ENCODE peak calls at places on chromosomes 5 and 9, in eight cellular contexts. One of them, this sample, is unnamed.
A peak's percentile ranks its signal among the peaks of the same experiment; 100 is the strongest.

GRCh38 chr5:13580058-13580457 is 364.4 kb downstream of the DNAH5 start:
- DNase-seq in stomach: no peak
- DNase-seq in K562: no peak
- DNase-seq in spleen: no peak
- DNase-seq in GM23338: no peak
- DNase-seq in sigmoid colon: no peak
- DNase-seq in prostate gland: no peak
- DNase-seq in HCT116: no peak
- DNase-seq in this sample: no peak

GRCh38 chr5:51378778-51379652 is 4.2 kb upstream of the ISL1 start:
- DNase-seq in stomach: no peak
- DNase-seq in K562: no peak
- DNase-seq in spleen: no peak
- DNase-seq in GM23338: peak; percentile 86
- DNase-seq in sigmoid colon: no peak
- DNase-seq in prostate gland: no peak
- DNase-seq in HCT116: no peak
- DNase-seq in this sample: peak; percentile 14

GRCh38 chr5:181203842-181204560 is 995 bp downstream of the TRIM7 start:
- DNase-seq in stomach: no peak
- DNase-seq in K562: peak; percentile 55
- DNase-seq in spleen: no peak
- DNase-seq in GM23338: peak; percentile 64
- DNase-seq in sigmoid colon: peak; percentile 66
- DNase-seq in prostate gland: no peak
- DNase-seq in HCT116: no peak
- DNase-seq in this sample: no peak

GRCh38 chr9:111743275-111743674 is 51.5 kb downstream of the SHOC1 start:
- DNase-seq in stomach: no peak
- DNase-seq in K562: no peak
- DNase-seq in spleen: no peak
- DNase-seq in GM23338: no peak
- DNase-seq in sigmoid colon: no peak
- DNase-seq in prostate gland: no peak
- DNase-seq in HCT116: peak; percentile 87
- DNase-seq in this sample: peak; percentile 21

GRCh38 chr5:133938932-133939331 is 29.5 kb downstream of the C5orf15 start:
- DNase-seq in stomach: no peak
- DNase-seq in K562: no peak
- DNase-seq in spleen: no peak
- DNase-seq in GM23338: no peak
- DNase-seq in sigmoid colon: no peak
- DNase-seq in prostate gland: no peak
- DNase-seq in HCT116: no peak
- DNase-seq in this sample: peak; percentile 27

GRCh38 chr9:85900504-85901201 is 40.3 kb upstream of the NAA35 start:
- DNase-seq in stomach: no peak
- DNase-seq in K562: peak; percentile 15
- DNase-seq in spleen: no peak
- DNase-seq in GM23338: peak; percentile 79
- DNase-seq in sigmoid colon: no peak
- DNase-seq in prostate gland: no peak
- DNase-seq in HCT116: peak; percentile 37
- DNase-seq in this sample: peak; percentile 54

GRCh38 chr9:104091708-104092107 is 2.4 kb upstream of the SMC2 start:
- DNase-seq in stomach: no peak
- DNase-seq in K562: no peak
- DNase-seq in spleen: no peak
- DNase-seq in GM23338: peak; percentile 2
- DNase-seq in sigmoid colon: peak; percentile 83
- DNase-seq in prostate gland: no peak
- DNase-seq in HCT116: no peak
- DNase-seq in this sample: peak; percentile 30

GRCh38 chr9:96136992-96137665 is 164.8 kb downstream of the HSD17B3 start:
- DNase-seq in stomach: peak; percentile 79
- DNase-seq in K562: no peak
- DNase-seq in spleen: no peak
- DNase-seq in GM23338: peak; percentile 42
- DNase-seq in sigmoid colon: peak; percentile 87
- DNase-seq in prostate gland: peak; percentile 82
- DNase-seq in HCT116: no peak
- DNase-seq in this sample: peak; percentile 56

GRCh38 chr5:138905541-138905940 is 30.4 kb upstream of the LRRTM2 start:
- DNase-seq in stomach: no peak
- DNase-seq in K562: no peak
- DNase-seq in spleen: no peak
- DNase-seq in GM23338: no peak
- DNase-seq in sigmoid colon: no peak
- DNase-seq in prostate gland: no peak
- DNase-seq in HCT116: no peak
- DNase-seq in this sample: no peak

GRCh38 chr9:75918909-75919308 is 28.4 kb downstream of the PCSK5 start:
- DNase-seq in stomach: no peak
- DNase-seq in K562: no peak
- DNase-seq in spleen: no peak
- DNase-seq in GM23338: no peak
- DNase-seq in sigmoid colon: no peak
- DNase-seq in prostate gland: no peak
- DNase-seq in HCT116: no peak
- DNase-seq in this sample: no peak

GRCh38 chr9:89323257-89323841 is 5.0 kb downstream of the SECISBP2 start:
- DNase-seq in stomach: no peak
- DNase-seq in K562: peak; percentile 17
- DNase-seq in spleen: no peak
- DNase-seq in GM23338: no peak
- DNase-seq in sigmoid colon: no peak
- DNase-seq in prostate gland: no peak
- DNase-seq in HCT116: no peak
- DNase-seq in this sample: no peak

GRCh38 chr5:55160493-55161209 is 680 bp downstream of the GPX8 start:
- DNase-seq in stomach: peak; percentile 34
- DNase-seq in K562: no peak
- DNase-seq in spleen: no peak
- DNase-seq in GM23338: peak; percentile 70
- DNase-seq in sigmoid colon: peak; percentile 86
- DNase-seq in prostate gland: peak; percentile 37
- DNase-seq in HCT116: peak; percentile 63
- DNase-seq in this sample: peak; percentile 94

GRCh38 chr5:56962286-56962685 is 10.4 kb upstream of the MIER3 start:
- DNase-seq in stomach: no peak
- DNase-seq in K562: no peak
- DNase-seq in spleen: no peak
- DNase-seq in GM23338: no peak
- DNase-seq in sigmoid colon: no peak
- DNase-seq in prostate gland: no peak
- DNase-seq in HCT116: no peak
- DNase-seq in this sample: no peak

GRCh38 chr5:113487411-113487778 is 858 bp downstream of the MCC start:
- DNase-seq in stomach: no peak
- DNase-seq in K562: no peak
- DNase-seq in spleen: no peak
- DNase-seq in GM23338: peak; percentile 43
- DNase-seq in sigmoid colon: no peak
- DNase-seq in prostate gland: peak; percentile 43
- DNase-seq in HCT116: peak; percentile 15
- DNase-seq in this sample: peak; percentile 36

GRCh38 chr5:154945695-154946301 is 4.9 kb downstream of the MRPL22 start:
- DNase-seq in stomach: no peak
- DNase-seq in K562: no peak
- DNase-seq in spleen: no peak
- DNase-seq in GM23338: peak; percentile 49
- DNase-seq in sigmoid colon: no peak
- DNase-seq in prostate gland: no peak
- DNase-seq in HCT116: no peak
- DNase-seq in this sample: peak; percentile 63

GRCh38 chr9:90029996-90030395 is 425.2 kb downstream of the GADD45G start:
- DNase-seq in stomach: no peak
- DNase-seq in K562: no peak
- DNase-seq in spleen: no peak
- DNase-seq in GM23338: no peak
- DNase-seq in sigmoid colon: no peak
- DNase-seq in prostate gland: no peak
- DNase-seq in HCT116: no peak
- DNase-seq in this sample: no peak

GRCh38 chr5:135269828-135270545 is 129.0 kb downstream of the MACROH2A1 start:
- DNase-seq in stomach: no peak
- DNase-seq in K562: no peak
- DNase-seq in spleen: no peak
- DNase-seq in GM23338: no peak
- DNase-seq in sigmoid colon: no peak
- DNase-seq in prostate gland: no peak
- DNase-seq in HCT116: no peak
- DNase-seq in this sample: no peak

GRCh38 chr9:129497064-129497836 is 123.7 kb downstream of the C9orf50 start:
- DNase-seq in stomach: no peak
- DNase-seq in K562: peak; percentile 55
- DNase-seq in spleen: no peak
- DNase-seq in GM23338: peak; percentile 89
- DNase-seq in sigmoid colon: peak; percentile 83
- DNase-seq in prostate gland: no peak
- DNase-seq in HCT116: no peak
- DNase-seq in this sample: peak; percentile 15

GRCh38 chr5:88290801-88291200 is 22.2 kb upstream of the TMEM161B start:
- DNase-seq in stomach: no peak
- DNase-seq in K562: no peak
- DNase-seq in spleen: no peak
- DNase-seq in GM23338: no peak
- DNase-seq in sigmoid colon: no peak
- DNase-seq in prostate gland: no peak
- DNase-seq in HCT116: no peak
- DNase-seq in this sample: no peak

GRCh38 chr9:26527931-26528330 is 364.7 kb downstream of the CAAP1 start:
- DNase-seq in stomach: no peak
- DNase-seq in K562: no peak
- DNase-seq in spleen: no peak
- DNase-seq in GM23338: no peak
- DNase-seq in sigmoid colon: no peak
- DNase-seq in prostate gland: no peak
- DNase-seq in HCT116: no peak
- DNase-seq in this sample: no peak

DNA sequence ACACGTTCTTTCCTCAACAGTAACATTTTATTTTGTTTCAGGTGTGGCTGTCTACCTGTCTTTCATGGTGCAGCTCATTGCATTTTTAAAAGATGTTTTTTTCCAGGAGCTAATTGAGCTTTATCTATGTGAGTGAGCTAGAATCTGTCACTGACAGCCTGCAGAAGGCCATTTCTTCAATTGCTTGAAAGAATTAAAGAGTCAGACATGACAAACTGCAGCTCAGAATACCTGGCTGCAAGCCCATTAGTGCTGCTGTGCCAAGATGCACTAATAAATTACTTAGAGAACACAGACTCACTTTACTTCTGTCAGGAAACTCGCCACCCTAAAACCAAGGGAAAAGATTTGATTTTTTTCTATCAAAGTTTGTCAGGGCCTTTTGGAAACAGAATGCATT is 368.4 kb downstream of the CAAP1 start:
- DNase-seq in stomach: no peak
- DNase-seq in K562: no peak
- DNase-seq in spleen: no peak
- DNase-seq in GM23338: no peak
- DNase-seq in sigmoid colon: no peak
- DNase-seq in prostate gland: peak; percentile 90
- DNase-seq in HCT116: no peak
- DNase-seq in this sample: no peak
- TF ChIP-seq POLR2AphosphoS5 in stomach: no peak
- TF ChIP-seq POLR2AphosphoS5 in K562: no peak
- TF ChIP-seq POLR2AphosphoS5 in spleen: no peak
- TF ChIP-seq POLR2AphosphoS5 in GM23338: no peak
- TF ChIP-seq POLR2AphosphoS5 in sigmoid colon: no peak
- TF ChIP-seq POLR2AphosphoS5 in prostate gland: peak; percentile 78
- TF ChIP-seq POLR2AphosphoS5 in HCT116: no peak
- TF ChIP-seq POLR2AphosphoS5 in this sample: no peak

DNA sequence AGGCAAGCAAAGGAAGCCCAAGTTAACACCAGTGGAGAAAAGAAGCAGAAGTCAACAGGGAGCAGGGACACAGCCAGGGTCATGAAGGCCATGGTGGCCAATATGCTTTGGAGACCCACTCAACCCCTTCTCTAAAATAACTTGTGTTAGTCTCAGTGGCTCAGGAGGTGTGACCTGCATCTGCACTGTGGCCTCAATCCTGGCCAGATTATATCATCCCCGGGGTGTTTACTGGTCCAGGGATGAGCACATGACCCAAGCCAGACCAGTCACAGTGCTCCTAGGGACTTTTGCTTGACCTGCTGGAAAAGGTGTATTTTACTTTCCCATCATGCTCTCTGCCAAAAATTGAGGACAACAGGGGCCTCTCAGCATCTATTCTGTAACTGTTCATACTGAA is 105.2 kb downstream of the DPYSL3 start:
- DNase-seq in stomach: no peak
- DNase-seq in K562: no peak
- DNase-seq in spleen: no peak
- DNase-seq in GM23338: no peak
- DNase-seq in sigmoid colon: no peak
- DNase-seq in prostate gland: no peak
- DNase-seq in HCT116: no peak
- DNase-seq in this sample: no peak
- H3K36me3 ChIP-seq in stomach: peaks cover 16% of the 10 kb centered on the region
- H3K36me3 ChIP-seq in K562: no peaks in the 10 kb centered on the region
- H3K36me3 ChIP-seq in spleen: no peaks in the 10 kb centered on the region
- H3K36me3 ChIP-seq in GM23338: peaks cover 95% of the 10 kb centered on the region
- H3K36me3 ChIP-seq in sigmoid colon: peaks cover 23% of the 10 kb centered on the region
- H3K36me3 ChIP-seq in prostate gland: no peaks in the 10 kb centered on the region
- H3K36me3 ChIP-seq in HCT116: no peaks in the 10 kb centered on the region
- H3K36me3 ChIP-seq in this sample: peaks cover 6% of the 10 kb centered on the region

DNA sequence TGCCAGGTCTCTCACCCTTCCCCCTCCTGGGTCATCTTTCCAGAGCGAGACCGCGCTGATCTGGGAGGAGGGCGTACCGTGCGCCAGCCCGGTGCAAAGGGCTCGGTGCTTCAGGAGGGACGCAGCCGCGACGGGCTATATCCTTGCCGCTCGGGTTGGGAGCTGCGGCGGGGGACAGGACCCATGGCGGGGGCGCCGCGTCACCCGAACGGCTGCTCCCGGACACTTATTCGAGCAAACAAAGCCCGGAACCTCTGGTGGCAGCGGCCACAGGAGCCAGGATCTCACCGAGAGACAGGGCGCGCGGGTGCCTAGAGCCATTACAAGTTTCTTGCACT is 1.4 kb downstream of the SEMA6A start:
- DNase-seq in stomach: peak; percentile 36
- DNase-seq in K562: no peak
- DNase-seq in spleen: peak; percentile 78
- DNase-seq in GM23338: no peak
- DNase-seq in sigmoid colon: peak; percentile 71
- DNase-seq in prostate gland: peak; percentile 7
- DNase-seq in HCT116: no peak
- DNase-seq in this sample: peak; percentile 18
- TF ChIP-seq POLR2AphosphoS5 in stomach: no peak
- TF ChIP-seq POLR2AphosphoS5 in K562: no peak
- TF ChIP-seq POLR2AphosphoS5 in spleen: no peak
- TF ChIP-seq POLR2AphosphoS5 in GM23338: peak; percentile 12
- TF ChIP-seq POLR2AphosphoS5 in sigmoid colon: no peak
- TF ChIP-seq POLR2AphosphoS5 in prostate gland: no peak
- TF ChIP-seq POLR2AphosphoS5 in HCT116: no peak
- TF ChIP-seq POLR2AphosphoS5 in this sample: no peak

DNA sequence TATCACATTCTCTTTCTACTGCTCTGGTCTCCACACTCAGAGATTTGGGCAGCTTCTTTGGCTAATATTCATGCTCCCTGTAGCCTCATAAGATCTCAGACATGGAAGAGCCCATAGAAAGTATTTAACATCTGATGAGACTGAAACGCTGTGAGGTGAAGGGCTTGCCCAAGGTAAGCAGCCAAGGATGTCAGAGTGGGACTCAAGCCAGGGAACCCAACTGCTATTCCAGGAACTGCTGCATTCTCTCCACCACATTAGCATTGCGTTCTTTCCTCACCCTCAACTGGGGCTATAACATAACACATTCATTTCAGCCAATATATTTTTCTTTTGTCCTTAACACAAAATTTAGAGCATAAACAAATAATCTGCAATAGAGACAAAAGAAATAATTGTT is 3.8 kb downstream of the ADRB2 start:
- DNase-seq in stomach: no peak
- DNase-seq in K562: no peak
- DNase-seq in spleen: no peak
- DNase-seq in GM23338: no peak
- DNase-seq in sigmoid colon: no peak
- DNase-seq in prostate gland: no peak
- DNase-seq in HCT116: no peak
- DNase-seq in this sample: no peak
- H3K36me3 ChIP-seq in stomach: no peaks in the 10 kb centered on the region
- H3K36me3 ChIP-seq in K562: no peaks in the 10 kb centered on the region
- H3K36me3 ChIP-seq in spleen: no peaks in the 10 kb centered on the region
- H3K36me3 ChIP-seq in GM23338: no peaks in the 10 kb centered on the region
- H3K36me3 ChIP-seq in sigmoid colon: no peaks in the 10 kb centered on the region
- H3K36me3 ChIP-seq in prostate gland: no peaks in the 10 kb centered on the region
- H3K36me3 ChIP-seq in HCT116: no peaks in the 10 kb centered on the region
- H3K36me3 ChIP-seq in this sample: no peaks in the 10 kb centered on the region